ENCODE peak calls at places on chromosome 17, in nine cellular contexts. One of them, this sample, is unnamed.

GRCh38 chr17:6755731-6756184 is at the start of gene XAF1:
- DNase-seq in mesothelial cell of epicardium: no peak
- DNase-seq in activated CD8-positive, alpha-beta memory T cell treated with anti-CD3 and anti-CD28 coated beads for 4 hours: peak
- DNase-seq in uterus: peak
- DNase-seq in GM12865: peak
- DNase-seq in stimulated activated CD4-positive, alpha-beta T cell treated with anti-CD3 and anti-CD28 coated beads, Interleukin-15, amount 100 ng/mL, for 1 hour: peak
- DNase-seq in stomach: peak
- DNase-seq in activated T-cell treated with anti-CD3 and anti-CD28 coated beads for 4 hours: peak
- DNase-seq in lower leg skin: no peak
- DNase-seq in this sample: peak

GRCh38 chr17:4562000-4562969 is 1.9 kb upstream of the GGT6 start:
- DNase-seq in mesothelial cell of epicardium: no peak
- DNase-seq in activated CD8-positive, alpha-beta memory T cell treated with anti-CD3 and anti-CD28 coated beads for 4 hours: no peak
- DNase-seq in uterus: no peak
- DNase-seq in GM12865: no peak
- DNase-seq in stimulated activated CD4-positive, alpha-beta T cell treated with anti-CD3 and anti-CD28 coated beads, Interleukin-15, amount 100 ng/mL, for 1 hour: no peak
- DNase-seq in stomach: no peak
- DNase-seq in activated T-cell treated with anti-CD3 and anti-CD28 coated beads for 4 hours: no peak
- DNase-seq in lower leg skin: no peak
- DNase-seq in this sample: no peak

GRCh38 chr17:17560975-17561374 is 30.5 kb downstream of the PEMT start:
- DNase-seq in mesothelial cell of epicardium: no peak
- DNase-seq in activated CD8-positive, alpha-beta memory T cell treated with anti-CD3 and anti-CD28 coated beads for 4 hours: no peak
- DNase-seq in uterus: no peak
- DNase-seq in GM12865: no peak
- DNase-seq in stimulated activated CD4-positive, alpha-beta T cell treated with anti-CD3 and anti-CD28 coated beads, Interleukin-15, amount 100 ng/mL, for 1 hour: no peak
- DNase-seq in stomach: peak
- DNase-seq in activated T-cell treated with anti-CD3 and anti-CD28 coated beads for 4 hours: no peak
- DNase-seq in lower leg skin: no peak
- DNase-seq in this sample: no peak

GRCh38 chr17:64378890-64379354 is 11.7 kb downstream of the PECAM1 start:
- DNase-seq in mesothelial cell of epicardium: no peak
- DNase-seq in activated CD8-positive, alpha-beta memory T cell treated with anti-CD3 and anti-CD28 coated beads for 4 hours: no peak
- DNase-seq in uterus: no peak
- DNase-seq in GM12865: peak
- DNase-seq in stimulated activated CD4-positive, alpha-beta T cell treated with anti-CD3 and anti-CD28 coated beads, Interleukin-15, amount 100 ng/mL, for 1 hour: no peak
- DNase-seq in stomach: peak
- DNase-seq in activated T-cell treated with anti-CD3 and anti-CD28 coated beads for 4 hours: no peak
- DNase-seq in lower leg skin: no peak
- DNase-seq in this sample: no peak

GRCh38 chr17:81193470-81194224 is 27.6 kb upstream of the AATK start:
- DNase-seq in mesothelial cell of epicardium: no peak
- DNase-seq in activated CD8-positive, alpha-beta memory T cell treated with anti-CD3 and anti-CD28 coated beads for 4 hours: no peak
- DNase-seq in uterus: no peak
- DNase-seq in GM12865: peak
- DNase-seq in stimulated activated CD4-positive, alpha-beta T cell treated with anti-CD3 and anti-CD28 coated beads, Interleukin-15, amount 100 ng/mL, for 1 hour: no peak
- DNase-seq in stomach: no peak
- DNase-seq in activated T-cell treated with anti-CD3 and anti-CD28 coated beads for 4 hours: no peak
- DNase-seq in lower leg skin: no peak
- DNase-seq in this sample: no peak

GRCh38 chr17:2202996-2203575 is 100.5 kb downstream of the SMG6 start:
- DNase-seq in mesothelial cell of epicardium: no peak
- DNase-seq in activated CD8-positive, alpha-beta memory T cell treated with anti-CD3 and anti-CD28 coated beads for 4 hours: no peak
- DNase-seq in uterus: no peak
- DNase-seq in GM12865: no peak
- DNase-seq in stimulated activated CD4-positive, alpha-beta T cell treated with anti-CD3 and anti-CD28 coated beads, Interleukin-15, amount 100 ng/mL, for 1 hour: no peak
- DNase-seq in stomach: no peak
- DNase-seq in activated T-cell treated with anti-CD3 and anti-CD28 coated beads for 4 hours: no peak
- DNase-seq in lower leg skin: no peak
- DNase-seq in this sample: no peak

GRCh38 chr17:74746922-74747321 is 1.5 kb upstream of the NHERF1 start:
- DNase-seq in mesothelial cell of epicardium: peak
- DNase-seq in activated CD8-positive, alpha-beta memory T cell treated with anti-CD3 and anti-CD28 coated beads for 4 hours: no peak
- DNase-seq in uterus: no peak
- DNase-seq in GM12865: no peak
- DNase-seq in stimulated activated CD4-positive, alpha-beta T cell treated with anti-CD3 and anti-CD28 coated beads, Interleukin-15, amount 100 ng/mL, for 1 hour: no peak
- DNase-seq in stomach: no peak
- DNase-seq in activated T-cell treated with anti-CD3 and anti-CD28 coated beads for 4 hours: no peak
- DNase-seq in lower leg skin: no peak
- DNase-seq in this sample: peak

GRCh38 chr17:29449865-29450671 is 59.9 kb downstream of the TAOK1 start:
- DNase-seq in mesothelial cell of epicardium: no peak
- DNase-seq in activated CD8-positive, alpha-beta memory T cell treated with anti-CD3 and anti-CD28 coated beads for 4 hours: no peak
- DNase-seq in uterus: no peak
- DNase-seq in GM12865: no peak
- DNase-seq in stimulated activated CD4-positive, alpha-beta T cell treated with anti-CD3 and anti-CD28 coated beads, Interleukin-15, amount 100 ng/mL, for 1 hour: no peak
- DNase-seq in stomach: no peak
- DNase-seq in activated T-cell treated with anti-CD3 and anti-CD28 coated beads for 4 hours: no peak
- DNase-seq in lower leg skin: no peak
- DNase-seq in this sample: no peak

GRCh38 chr17:76243826-76244679 is 3.8 kb upstream of the RNF157 start:
- DNase-seq in mesothelial cell of epicardium: no peak
- DNase-seq in activated CD8-positive, alpha-beta memory T cell treated with anti-CD3 and anti-CD28 coated beads for 4 hours: no peak
- DNase-seq in uterus: no peak
- DNase-seq in GM12865: no peak
- DNase-seq in stimulated activated CD4-positive, alpha-beta T cell treated with anti-CD3 and anti-CD28 coated beads, Interleukin-15, amount 100 ng/mL, for 1 hour: no peak
- DNase-seq in stomach: no peak
- DNase-seq in activated T-cell treated with anti-CD3 and anti-CD28 coated beads for 4 hours: no peak
- DNase-seq in lower leg skin: peak
- DNase-seq in this sample: no peak

GRCh38 chr17:48241131-48241591 is 133.6 kb downstream of the SNX11 start:
- DNase-seq in mesothelial cell of epicardium: no peak
- DNase-seq in activated CD8-positive, alpha-beta memory T cell treated with anti-CD3 and anti-CD28 coated beads for 4 hours: no peak
- DNase-seq in uterus: peak
- DNase-seq in GM12865: peak
- DNase-seq in stimulated activated CD4-positive, alpha-beta T cell treated with anti-CD3 and anti-CD28 coated beads, Interleukin-15, amount 100 ng/mL, for 1 hour: no peak
- DNase-seq in stomach: no peak
- DNase-seq in activated T-cell treated with anti-CD3 and anti-CD28 coated beads for 4 hours: no peak
- DNase-seq in lower leg skin: no peak
- DNase-seq in this sample: peak

GRCh38 chr17:37608369-37609169 is 649 bp downstream of the SYNRG start:
- DNase-seq in mesothelial cell of epicardium: peak
- DNase-seq in activated CD8-positive, alpha-beta memory T cell treated with anti-CD3 and anti-CD28 coated beads for 4 hours: no peak
- DNase-seq in uterus: no peak
- DNase-seq in GM12865: peak
- DNase-seq in stimulated activated CD4-positive, alpha-beta T cell treated with anti-CD3 and anti-CD28 coated beads, Interleukin-15, amount 100 ng/mL, for 1 hour: no peak
- DNase-seq in stomach: peak
- DNase-seq in activated T-cell treated with anti-CD3 and anti-CD28 coated beads for 4 hours: no peak
- DNase-seq in lower leg skin: no peak
- DNase-seq in this sample: no peak

GRCh38 chr17:22692066-22692800 is 999.9 kb downstream of the KCNJ18 start:
- DNase-seq in mesothelial cell of epicardium: no peak
- DNase-seq in activated CD8-positive, alpha-beta memory T cell treated with anti-CD3 and anti-CD28 coated beads for 4 hours: no peak
- DNase-seq in uterus: no peak
- DNase-seq in GM12865: no peak
- DNase-seq in stimulated activated CD4-positive, alpha-beta T cell treated with anti-CD3 and anti-CD28 coated beads, Interleukin-15, amount 100 ng/mL, for 1 hour: no peak
- DNase-seq in stomach: no peak
- DNase-seq in activated T-cell treated with anti-CD3 and anti-CD28 coated beads for 4 hours: no peak
- DNase-seq in lower leg skin: no peak
- DNase-seq in this sample: no peak

GRCh38 chr17:14301279-14301760 is 439 bp downstream of the HS3ST3B1 start:
- DNase-seq in mesothelial cell of epicardium: no peak
- DNase-seq in activated CD8-positive, alpha-beta memory T cell treated with anti-CD3 and anti-CD28 coated beads for 4 hours: no peak
- DNase-seq in uterus: no peak
- DNase-seq in GM12865: no peak
- DNase-seq in stimulated activated CD4-positive, alpha-beta T cell treated with anti-CD3 and anti-CD28 coated beads, Interleukin-15, amount 100 ng/mL, for 1 hour: peak
- DNase-seq in stomach: peak
- DNase-seq in activated T-cell treated with anti-CD3 and anti-CD28 coated beads for 4 hours: no peak
- DNase-seq in lower leg skin: no peak
- DNase-seq in this sample: no peak

GRCh38 chr17:8893059-8893458 is 25.6 kb upstream of the PIK3R6 start:
- DNase-seq in mesothelial cell of epicardium: no peak
- DNase-seq in activated CD8-positive, alpha-beta memory T cell treated with anti-CD3 and anti-CD28 coated beads for 4 hours: no peak
- DNase-seq in uterus: no peak
- DNase-seq in GM12865: no peak
- DNase-seq in stimulated activated CD4-positive, alpha-beta T cell treated with anti-CD3 and anti-CD28 coated beads, Interleukin-15, amount 100 ng/mL, for 1 hour: no peak
- DNase-seq in stomach: no peak
- DNase-seq in activated T-cell treated with anti-CD3 and anti-CD28 coated beads for 4 hours: no peak
- DNase-seq in lower leg skin: no peak
- DNase-seq in this sample: no peak

GRCh38 chr17:31525801-31526549 is 134.5 kb downstream of the RAB11FIP4 start:
- DNase-seq in mesothelial cell of epicardium: no peak
- DNase-seq in activated CD8-positive, alpha-beta memory T cell treated with anti-CD3 and anti-CD28 coated beads for 4 hours: no peak
- DNase-seq in uterus: no peak
- DNase-seq in GM12865: no peak
- DNase-seq in stimulated activated CD4-positive, alpha-beta T cell treated with anti-CD3 and anti-CD28 coated beads, Interleukin-15, amount 100 ng/mL, for 1 hour: no peak
- DNase-seq in stomach: no peak
- DNase-seq in activated T-cell treated with anti-CD3 and anti-CD28 coated beads for 4 hours: no peak
- DNase-seq in lower leg skin: no peak
- DNase-seq in this sample: no peak

GRCh38 chr17:19727466-19728113 is 11.2 kb upstream of the SLC47A2 start:
- DNase-seq in mesothelial cell of epicardium: no peak
- DNase-seq in activated CD8-positive, alpha-beta memory T cell treated with anti-CD3 and anti-CD28 coated beads for 4 hours: no peak
- DNase-seq in uterus: peak
- DNase-seq in GM12865: no peak
- DNase-seq in stimulated activated CD4-positive, alpha-beta T cell treated with anti-CD3 and anti-CD28 coated beads, Interleukin-15, amount 100 ng/mL, for 1 hour: no peak
- DNase-seq in stomach: no peak
- DNase-seq in activated T-cell treated with anti-CD3 and anti-CD28 coated beads for 4 hours: no peak
- DNase-seq in lower leg skin: peak
- DNase-seq in this sample: peak

GRCh38 chr17:17004251-17004996 is 32.5 kb upstream of the TNFRSF13B start:
- DNase-seq in mesothelial cell of epicardium: no peak
- DNase-seq in activated CD8-positive, alpha-beta memory T cell treated with anti-CD3 and anti-CD28 coated beads for 4 hours: no peak
- DNase-seq in uterus: peak
- DNase-seq in GM12865: no peak
- DNase-seq in stimulated activated CD4-positive, alpha-beta T cell treated with anti-CD3 and anti-CD28 coated beads, Interleukin-15, amount 100 ng/mL, for 1 hour: no peak
- DNase-seq in stomach: no peak
- DNase-seq in activated T-cell treated with anti-CD3 and anti-CD28 coated beads for 4 hours: no peak
- DNase-seq in lower leg skin: no peak
- DNase-seq in this sample: no peak

GRCh38 chr17:53971361-53971760 is 148.6 kb downstream of the KIF2B start:
- DNase-seq in mesothelial cell of epicardium: no peak
- DNase-seq in activated CD8-positive, alpha-beta memory T cell treated with anti-CD3 and anti-CD28 coated beads for 4 hours: no peak
- DNase-seq in uterus: no peak
- DNase-seq in GM12865: no peak
- DNase-seq in stimulated activated CD4-positive, alpha-beta T cell treated with anti-CD3 and anti-CD28 coated beads, Interleukin-15, amount 100 ng/mL, for 1 hour: no peak
- DNase-seq in stomach: no peak
- DNase-seq in activated T-cell treated with anti-CD3 and anti-CD28 coated beads for 4 hours: no peak
- DNase-seq in lower leg skin: no peak
- DNase-seq in this sample: no peak

GRCh38 chr17:79781691-79782575 is 4.0 kb downstream of the CBX2 start:
- DNase-seq in mesothelial cell of epicardium: no peak
- DNase-seq in activated CD8-positive, alpha-beta memory T cell treated with anti-CD3 and anti-CD28 coated beads for 4 hours: no peak
- DNase-seq in uterus: no peak
- DNase-seq in GM12865: no peak
- DNase-seq in stimulated activated CD4-positive, alpha-beta T cell treated with anti-CD3 and anti-CD28 coated beads, Interleukin-15, amount 100 ng/mL, for 1 hour: no peak
- DNase-seq in stomach: no peak
- DNase-seq in activated T-cell treated with anti-CD3 and anti-CD28 coated beads for 4 hours: no peak
- DNase-seq in lower leg skin: no peak
- DNase-seq in this sample: no peak

GRCh38 chr17:40071720-40072480 is 9.1 kb downstream of the THRA start:
- DNase-seq in mesothelial cell of epicardium: no peak
- DNase-seq in activated CD8-positive, alpha-beta memory T cell treated with anti-CD3 and anti-CD28 coated beads for 4 hours: no peak
- DNase-seq in uterus: peak
- DNase-seq in GM12865: no peak
- DNase-seq in stimulated activated CD4-positive, alpha-beta T cell treated with anti-CD3 and anti-CD28 coated beads, Interleukin-15, amount 100 ng/mL, for 1 hour: no peak
- DNase-seq in stomach: peak
- DNase-seq in activated T-cell treated with anti-CD3 and anti-CD28 coated beads for 4 hours: no peak
- DNase-seq in lower leg skin: peak
- DNase-seq in this sample: peak

GRCh38 chr17:27569257-27569722 is 61.7 kb upstream of the LGALS9 start:
- DNase-seq in mesothelial cell of epicardium: no peak
- DNase-seq in activated CD8-positive, alpha-beta memory T cell treated with anti-CD3 and anti-CD28 coated beads for 4 hours: peak
- DNase-seq in uterus: peak
- DNase-seq in GM12865: peak
- DNase-seq in stimulated activated CD4-positive, alpha-beta T cell treated with anti-CD3 and anti-CD28 coated beads, Interleukin-15, amount 100 ng/mL, for 1 hour: no peak
- DNase-seq in stomach: no peak
- DNase-seq in activated T-cell treated with anti-CD3 and anti-CD28 coated beads for 4 hours: peak
- DNase-seq in lower leg skin: no peak
- DNase-seq in this sample: peak

GRCh38 chr17:82884341-82884871 is 44.6 kb upstream of the ZNF750 start:
- DNase-seq in mesothelial cell of epicardium: no peak
- DNase-seq in activated CD8-positive, alpha-beta memory T cell treated with anti-CD3 and anti-CD28 coated beads for 4 hours: no peak
- DNase-seq in uterus: no peak
- DNase-seq in GM12865: no peak
- DNase-seq in stimulated activated CD4-positive, alpha-beta T cell treated with anti-CD3 and anti-CD28 coated beads, Interleukin-15, amount 100 ng/mL, for 1 hour: no peak
- DNase-seq in stomach: no peak
- DNase-seq in activated T-cell treated with anti-CD3 and anti-CD28 coated beads for 4 hours: no peak
- DNase-seq in lower leg skin: no peak
- DNase-seq in this sample: no peak

This sample was measured in ovary.